ENCODE peak calls at places on chromosome 5, in ten cellular contexts. One of them, this sample, is unnamed.

GRCh38 chr5:167678457-167678856 is 613.0 kb upstream of the WWC1 start:
- DNase-seq in uterus: no peak
- DNase-seq in breast epithelium: no peak
- DNase-seq in HFF-Myc: no peak
- DNase-seq in left ventricle myocardium inferior: no peak
- DNase-seq in AG09309: no peak
- DNase-seq in cardiac fibroblast: peak
- DNase-seq in skeletal muscle cell: no peak
- DNase-seq in GM12865: no peak
- DNase-seq in upper lobe of left lung: no peak
- DNase-seq in this sample: no peak

GRCh38 chr5:23507278-23507685 is at the start of gene PRDM9:
- DNase-seq in uterus: peak
- DNase-seq in breast epithelium: no peak
- DNase-seq in HFF-Myc: no peak
- DNase-seq in left ventricle myocardium inferior: peak
- DNase-seq in AG09309: no peak
- DNase-seq in cardiac fibroblast: peak
- DNase-seq in skeletal muscle cell: peak
- DNase-seq in GM12865: no peak
- DNase-seq in upper lobe of left lung: peak
- DNase-seq in this sample: peak

GRCh38 chr5:128613757-128614156 is 75.7 kb upstream of the FBN2 start:
- DNase-seq in uterus: no peak
- DNase-seq in breast epithelium: no peak
- DNase-seq in HFF-Myc: no peak
- DNase-seq in left ventricle myocardium inferior: no peak
- DNase-seq in AG09309: no peak
- DNase-seq in cardiac fibroblast: no peak
- DNase-seq in skeletal muscle cell: no peak
- DNase-seq in GM12865: no peak
- DNase-seq in upper lobe of left lung: no peak
- DNase-seq in this sample: no peak

GRCh38 chr5:14917719-14918118 is 46.1 kb upstream of the ANKH start:
- DNase-seq in uterus: no peak
- DNase-seq in breast epithelium: no peak
- DNase-seq in HFF-Myc: peak
- DNase-seq in left ventricle myocardium inferior: no peak
- DNase-seq in AG09309: no peak
- DNase-seq in cardiac fibroblast: peak
- DNase-seq in skeletal muscle cell: no peak
- DNase-seq in GM12865: no peak
- DNase-seq in upper lobe of left lung: no peak
- DNase-seq in this sample: peak

GRCh38 chr5:9549941-9550340 is 4.1 kb upstream of the SEMA5A start:
- DNase-seq in uterus: no peak
- DNase-seq in breast epithelium: no peak
- DNase-seq in HFF-Myc: no peak
- DNase-seq in left ventricle myocardium inferior: no peak
- DNase-seq in AG09309: no peak
- DNase-seq in cardiac fibroblast: peak
- DNase-seq in skeletal muscle cell: no peak
- DNase-seq in GM12865: no peak
- DNase-seq in upper lobe of left lung: no peak
- DNase-seq in this sample: peak

GRCh38 chr5:136563489-136563888 is 198.1 kb upstream of the TRPC7 start:
- DNase-seq in uterus: no peak
- DNase-seq in breast epithelium: no peak
- DNase-seq in HFF-Myc: no peak
- DNase-seq in left ventricle myocardium inferior: no peak
- DNase-seq in AG09309: no peak
- DNase-seq in cardiac fibroblast: no peak
- DNase-seq in skeletal muscle cell: no peak
- DNase-seq in GM12865: no peak
- DNase-seq in upper lobe of left lung: no peak
- DNase-seq in this sample: no peak

GRCh38 chr5:77133061-77133758 is 46.1 kb upstream of the ZBED3 start:
- DNase-seq in uterus: peak
- DNase-seq in breast epithelium: peak
- DNase-seq in HFF-Myc: peak
- DNase-seq in left ventricle myocardium inferior: peak
- DNase-seq in AG09309: peak
- DNase-seq in cardiac fibroblast: peak
- DNase-seq in skeletal muscle cell: peak
- DNase-seq in GM12865: no peak
- DNase-seq in upper lobe of left lung: no peak
- DNase-seq in this sample: peak

GRCh38 chr5:167561796-167562195 is 729.6 kb upstream of the WWC1 start:
- DNase-seq in uterus: no peak
- DNase-seq in breast epithelium: no peak
- DNase-seq in HFF-Myc: no peak
- DNase-seq in left ventricle myocardium inferior: no peak
- DNase-seq in AG09309: no peak
- DNase-seq in cardiac fibroblast: no peak
- DNase-seq in skeletal muscle cell: no peak
- DNase-seq in GM12865: no peak
- DNase-seq in upper lobe of left lung: no peak
- DNase-seq in this sample: no peak

DNA sequence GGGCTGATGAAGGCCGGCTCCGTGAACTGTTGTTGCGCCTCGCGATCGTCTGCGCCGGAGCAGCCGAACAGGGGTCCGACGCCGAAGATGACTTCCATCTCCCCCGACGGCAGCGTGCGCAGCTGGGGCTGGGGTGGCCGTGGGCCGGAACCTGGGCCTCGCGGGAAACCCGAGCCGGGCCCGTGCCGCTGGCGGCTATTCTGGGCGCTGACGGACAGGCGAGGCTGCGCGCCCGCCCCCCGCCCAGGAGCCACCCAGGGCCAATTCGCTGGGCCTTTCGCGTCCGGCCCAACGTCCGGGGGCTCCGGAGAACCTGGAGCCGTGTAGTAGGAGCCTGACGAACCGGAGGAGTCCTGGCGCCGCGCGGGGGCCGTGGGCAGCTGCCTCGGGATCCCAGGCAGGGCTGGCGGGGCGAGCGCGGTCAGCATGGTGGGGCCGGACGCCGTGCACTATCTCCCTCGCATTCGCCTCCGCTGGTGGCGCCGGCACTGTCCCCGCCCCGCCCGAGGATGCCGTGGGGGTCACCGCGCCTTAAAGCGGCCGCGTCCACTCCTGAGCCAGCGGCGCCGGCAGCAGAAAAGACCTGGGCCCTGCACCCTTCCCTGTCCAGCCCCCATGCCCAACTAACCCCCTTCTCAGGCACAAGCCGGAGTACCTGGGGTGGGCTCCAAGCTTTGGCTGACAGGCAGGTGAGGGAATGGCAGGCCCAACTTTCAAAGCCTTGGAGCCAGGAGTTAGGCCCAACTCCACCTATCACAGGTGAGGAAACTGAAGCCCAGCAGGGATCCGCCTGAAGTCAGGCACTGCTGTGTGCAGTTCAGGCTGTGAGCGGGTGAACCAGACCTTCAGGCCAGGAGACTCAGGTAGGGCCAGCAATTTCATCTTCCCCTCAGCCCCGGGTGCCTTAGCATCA is at the start of gene PROB1:
- DNase-seq in uterus: no peak
- DNase-seq in breast epithelium: no peak
- DNase-seq in HFF-Myc: no peak
- DNase-seq in left ventricle myocardium inferior: peak
- DNase-seq in AG09309: no peak
- DNase-seq in cardiac fibroblast: no peak
- DNase-seq in skeletal muscle cell: no peak
- DNase-seq in GM12865: no peak
- DNase-seq in upper lobe of left lung: peak
- DNase-seq in this sample: no peak
- H3K4me3 ChIP-seq in uterus: peak
- H3K4me3 ChIP-seq in breast epithelium: peak
- H3K4me3 ChIP-seq in HFF-Myc: peak
- H3K4me3 ChIP-seq in left ventricle myocardium inferior: peak
- H3K4me3 ChIP-seq in AG09309: peak
- H3K4me3 ChIP-seq in cardiac fibroblast: peak
- H3K4me3 ChIP-seq in skeletal muscle cell: peak
- H3K4me3 ChIP-seq in GM12865: peak
- H3K4me3 ChIP-seq in upper lobe of left lung: peak
- H3K4me3 ChIP-seq in this sample: peak

GRCh38 chr5:40227927-40228326 is 451.8 kb upstream of the PTGER4 start:
- DNase-seq in uterus: no peak
- DNase-seq in breast epithelium: no peak
- DNase-seq in HFF-Myc: peak
- DNase-seq in left ventricle myocardium inferior: no peak
- DNase-seq in AG09309: no peak
- DNase-seq in cardiac fibroblast: no peak
- DNase-seq in skeletal muscle cell: no peak
- DNase-seq in GM12865: no peak
- DNase-seq in upper lobe of left lung: no peak
- DNase-seq in this sample: no peak

GRCh38 chr5:40224421-40224820 is 455.3 kb upstream of the PTGER4 start:
- DNase-seq in uterus: no peak
- DNase-seq in breast epithelium: no peak
- DNase-seq in HFF-Myc: no peak
- DNase-seq in left ventricle myocardium inferior: no peak
- DNase-seq in AG09309: no peak
- DNase-seq in cardiac fibroblast: peak
- DNase-seq in skeletal muscle cell: peak
- DNase-seq in GM12865: no peak
- DNase-seq in upper lobe of left lung: no peak
- DNase-seq in this sample: peak

GRCh38 chr5:40226906-40227305 is 452.8 kb upstream of the PTGER4 start:
- DNase-seq in uterus: no peak
- DNase-seq in breast epithelium: no peak
- DNase-seq in HFF-Myc: no peak
- DNase-seq in left ventricle myocardium inferior: no peak
- DNase-seq in AG09309: no peak
- DNase-seq in cardiac fibroblast: no peak
- DNase-seq in skeletal muscle cell: no peak
- DNase-seq in GM12865: no peak
- DNase-seq in upper lobe of left lung: no peak
- DNase-seq in this sample: no peak

GRCh38 chr5:40223884-40224402 is 455.8 kb upstream of the PTGER4 start:
- DNase-seq in uterus: no peak
- DNase-seq in breast epithelium: no peak
- DNase-seq in HFF-Myc: peak
- DNase-seq in left ventricle myocardium inferior: no peak
- DNase-seq in AG09309: peak
- DNase-seq in cardiac fibroblast: peak
- DNase-seq in skeletal muscle cell: peak
- DNase-seq in GM12865: peak
- DNase-seq in upper lobe of left lung: no peak
- DNase-seq in this sample: peak

GRCh38 chr5:40227366-40227765 is 452.3 kb upstream of the PTGER4 start:
- DNase-seq in uterus: no peak
- DNase-seq in breast epithelium: no peak
- DNase-seq in HFF-Myc: no peak
- DNase-seq in left ventricle myocardium inferior: no peak
- DNase-seq in AG09309: peak
- DNase-seq in cardiac fibroblast: peak
- DNase-seq in skeletal muscle cell: no peak
- DNase-seq in GM12865: no peak
- DNase-seq in upper lobe of left lung: no peak
- DNase-seq in this sample: peak
- H3K4me3 ChIP-seq in uterus: no peak
- H3K4me3 ChIP-seq in breast epithelium: no peak
- H3K4me3 ChIP-seq in HFF-Myc: no peak
- H3K4me3 ChIP-seq in left ventricle myocardium inferior: no peak
- H3K4me3 ChIP-seq in AG09309: no peak
- H3K4me3 ChIP-seq in cardiac fibroblast: no peak
- H3K4me3 ChIP-seq in skeletal muscle cell: no peak
- H3K4me3 ChIP-seq in GM12865: no peak
- H3K4me3 ChIP-seq in upper lobe of left lung: no peak
- H3K4me3 ChIP-seq in this sample: no peak

DNA sequence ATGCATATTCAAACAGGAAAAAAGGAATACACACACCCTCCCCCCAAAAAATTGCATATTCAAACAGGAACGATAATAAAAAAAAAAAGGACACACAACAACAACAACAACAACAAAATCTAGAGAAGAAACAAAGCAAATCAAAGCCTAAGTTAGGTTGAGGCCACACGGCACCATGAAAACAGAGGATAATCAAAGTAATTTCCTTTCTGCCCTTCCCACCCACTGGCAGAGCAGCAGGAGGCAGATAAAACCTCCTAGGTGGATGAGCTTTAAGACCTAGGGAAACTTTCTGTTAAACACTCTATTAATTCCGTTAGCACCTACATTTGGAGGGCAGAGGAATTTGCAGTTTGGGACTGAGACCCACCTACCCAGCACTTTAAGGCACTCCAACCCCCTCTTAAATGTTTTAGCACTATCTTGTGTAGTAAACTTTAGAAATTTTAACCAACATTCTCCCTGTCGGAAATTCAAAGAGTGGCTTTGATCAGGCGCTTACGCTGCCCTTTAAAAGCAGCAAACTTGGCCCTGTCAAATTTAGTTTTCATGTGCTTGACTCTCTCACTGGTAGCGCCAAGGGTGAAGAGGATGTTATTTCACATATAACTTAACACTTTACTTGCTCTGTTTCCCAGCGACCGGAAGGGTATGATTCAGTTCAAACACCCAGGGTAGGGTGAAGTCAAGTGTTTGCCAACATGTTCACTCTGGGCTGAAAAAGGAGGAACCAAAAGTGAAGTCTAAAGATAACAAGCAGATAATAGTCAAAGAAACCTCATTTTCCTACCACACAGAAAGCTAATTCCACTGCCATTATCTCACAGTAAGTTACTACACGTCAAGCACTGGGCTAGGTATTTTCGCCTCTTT is 9.2 kb downstream of the ENC1 start:
- DNase-seq in uterus: no peak
- DNase-seq in breast epithelium: no peak
- DNase-seq in HFF-Myc: no peak
- DNase-seq in left ventricle myocardium inferior: no peak
- DNase-seq in AG09309: no peak
- DNase-seq in cardiac fibroblast: peak
- DNase-seq in skeletal muscle cell: no peak
- DNase-seq in GM12865: peak
- DNase-seq in upper lobe of left lung: no peak
- DNase-seq in this sample: peak
- H3K4me3 ChIP-seq in uterus: no peak
- H3K4me3 ChIP-seq in breast epithelium: no peak
- H3K4me3 ChIP-seq in HFF-Myc: no peak
- H3K4me3 ChIP-seq in left ventricle myocardium inferior: no peak
- H3K4me3 ChIP-seq in AG09309: no peak
- H3K4me3 ChIP-seq in cardiac fibroblast: no peak
- H3K4me3 ChIP-seq in skeletal muscle cell: no peak
- H3K4me3 ChIP-seq in GM12865: no peak
- H3K4me3 ChIP-seq in upper lobe of left lung: no peak
- H3K4me3 ChIP-seq in this sample: no peak

GRCh38 chr5:126516852-126517251 is 78.2 kb downstream of the ALDH7A1 start:
- DNase-seq in uterus: no peak
- DNase-seq in breast epithelium: no peak
- DNase-seq in HFF-Myc: no peak
- DNase-seq in left ventricle myocardium inferior: no peak
- DNase-seq in AG09309: no peak
- DNase-seq in cardiac fibroblast: no peak
- DNase-seq in skeletal muscle cell: no peak
- DNase-seq in GM12865: no peak
- DNase-seq in upper lobe of left lung: no peak
- DNase-seq in this sample: no peak

GRCh38 chr5:126519637-126520592 is 75.1 kb downstream of the ALDH7A1 start:
- DNase-seq in uterus: peak
- DNase-seq in breast epithelium: no peak
- DNase-seq in HFF-Myc: no peak
- DNase-seq in left ventricle myocardium inferior: peak
- DNase-seq in AG09309: no peak
- DNase-seq in cardiac fibroblast: no peak
- DNase-seq in skeletal muscle cell: no peak
- DNase-seq in GM12865: no peak
- DNase-seq in upper lobe of left lung: no peak
- DNase-seq in this sample: peak

GRCh38 chr5:126523818-126524522 is 71.0 kb downstream of the ALDH7A1 start:
- DNase-seq in uterus: no peak
- DNase-seq in breast epithelium: no peak
- DNase-seq in HFF-Myc: no peak
- DNase-seq in left ventricle myocardium inferior: no peak
- DNase-seq in AG09309: no peak
- DNase-seq in cardiac fibroblast: no peak
- DNase-seq in skeletal muscle cell: no peak
- DNase-seq in GM12865: no peak
- DNase-seq in upper lobe of left lung: no peak
- DNase-seq in this sample: peak

GRCh38 chr5:126521130-126521529 is 73.9 kb downstream of the ALDH7A1 start:
- DNase-seq in uterus: no peak
- DNase-seq in breast epithelium: no peak
- DNase-seq in HFF-Myc: no peak
- DNase-seq in left ventricle myocardium inferior: no peak
- DNase-seq in AG09309: no peak
- DNase-seq in cardiac fibroblast: no peak
- DNase-seq in skeletal muscle cell: no peak
- DNase-seq in GM12865: no peak
- DNase-seq in upper lobe of left lung: no peak
- DNase-seq in this sample: no peak

DNA sequence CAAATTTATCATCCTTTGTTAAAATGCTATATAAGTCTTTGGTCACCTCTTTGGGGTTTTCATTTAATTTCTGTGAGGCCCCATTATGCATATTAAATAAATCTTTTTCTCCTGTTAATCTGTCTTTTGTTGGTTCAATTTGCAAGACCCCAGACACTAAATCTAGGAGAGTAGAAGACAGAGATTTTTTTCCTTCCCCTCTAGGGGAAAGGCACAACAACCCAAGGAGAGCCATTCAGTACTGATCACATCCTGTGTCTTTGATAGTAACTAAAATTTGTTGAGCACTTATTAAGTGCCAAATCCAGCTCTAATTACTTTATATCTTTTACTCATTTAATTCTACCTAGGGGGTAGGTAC is 74.4 kb downstream of the ALDH7A1 start:
- DNase-seq in uterus: no peak
- DNase-seq in breast epithelium: no peak
- DNase-seq in HFF-Myc: no peak
- DNase-seq in left ventricle myocardium inferior: no peak
- DNase-seq in AG09309: no peak
- DNase-seq in cardiac fibroblast: no peak
- DNase-seq in skeletal muscle cell: no peak
- DNase-seq in GM12865: no peak
- DNase-seq in upper lobe of left lung: no peak
- DNase-seq in this sample: no peak
- H3K4me3 ChIP-seq in uterus: no peak
- H3K4me3 ChIP-seq in breast epithelium: no peak
- H3K4me3 ChIP-seq in HFF-Myc: no peak
- H3K4me3 ChIP-seq in left ventricle myocardium inferior: no peak
- H3K4me3 ChIP-seq in AG09309: no peak
- H3K4me3 ChIP-seq in cardiac fibroblast: no peak
- H3K4me3 ChIP-seq in skeletal muscle cell: no peak
- H3K4me3 ChIP-seq in GM12865: no peak
- H3K4me3 ChIP-seq in upper lobe of left lung: no peak
- H3K4me3 ChIP-seq in this sample: no peak